ENCODE peak calls at places on chromosomes 6 and 20, in six cellular contexts. U is kidney epithelial cell, K is HFF-Myc, W is AG04449, T is colonic mucosa, N is HFFc6. D is an unnamed sample.

GRCh38 chr20:53409177-53409576 is 184.5 kb downstream of the ZNF217 start:
- DNase-seq in W (no peak), N (no peak), U (no peak), T (no peak), K (no peak), D (no peak)

GRCh38 chr6:148952147-148953041 is 205.6 kb downstream of the UST start:
- DNase-seq in N (peak), W (no peak), K (no peak), U (no peak), T (no peak), D (no peak)

GRCh38 chr20:39775110-39775509 is 813.0 kb downstream of the DHX35 start:
- DNase-seq in T (peak), U (no peak), K (peak), N (no peak), W (peak), D (no peak)

GRCh38 chr6:96015321-96015790 is 418 bp upstream of the FUT9 start:
- DNase-seq in U (peak), K (no peak), N (no peak), T (no peak), W (no peak), D (peak)

GRCh38 chr20:24660651-24661050 is 191.2 kb downstream of the SYNDIG1 start:
- DNase-seq in T (no peak), W (no peak), K (no peak), N (no peak), U (no peak), D (no peak)

GRCh38 chr6:8194499-8194898 is 92.2 kb upstream of the EEF1E1 start:
- DNase-seq in T (no peak), W (no peak), U (peak), N (no peak), K (no peak), D (no peak)

GRCh38 chr6:36724514-36725385 is 27.1 kb downstream of the RAB44 start:
- DNase-seq in K (peak), T (peak), W (no peak), N (peak), U (peak), D (peak)

GRCh38 chr20:49590163-49591017 is 22.5 kb upstream of the PTGIS start:
- DNase-seq in W (no peak), N (no peak), T (no peak), U (no peak), K (no peak), D (no peak)

GRCh38 chr6:150018846-150019580 is 6.3 kb downstream of the RAET1L start:
- DNase-seq in W (no peak), K (no peak), U (no peak), N (no peak), T (no peak), D (no peak)

GRCh38 chr20:37745553-37745952 is 51.7 kb downstream of the CTNNBL1 start:
- DNase-seq in W (no peak), N (no peak), T (no peak), K (no peak), U (no peak), D (no peak)

GRCh38 chr6:170076466-170077165 is 214.3 kb downstream of the DLL1 start:
- DNase-seq in T (no peak), W (no peak), K (no peak), U (no peak), N (no peak), D (no peak)

GRCh38 chr20:51713213-51713598 is 55.0 kb downstream of the ATP9A start:
- DNase-seq in N (no peak), K (no peak), U (no peak), W (no peak), T (no peak), D (no peak)

GRCh38 chr20:49448917-49449316 is 33.6 kb downstream of the KCNB1 start:
- DNase-seq in K (no peak), W (no peak), T (no peak), U (no peak), N (no peak), D (no peak)

GRCh38 chr6:105330364-105330763 is 72.5 kb downstream of the PREP start:
- DNase-seq in W (no peak), K (no peak), U (no peak), N (no peak), T (no peak), D (no peak)

GRCh38 chr20:2865101-2865500 is 8.2 kb upstream of the PTPRA start:
- DNase-seq in T (no peak), W (no peak), N (no peak), U (no peak), K (no peak), D (no peak)

GRCh38 chr20:2866236-2866635 is 7.0 kb upstream of the PTPRA start:
- DNase-seq in U (no peak), T (no peak), K (no peak), W (no peak), N (no peak), D (no peak)

GRCh38 chr20:2864626-2865025 is 8.7 kb upstream of the PTPRA start:
- DNase-seq in T (no peak), N (no peak), W (no peak), U (no peak), K (no peak), D (no peak)

GRCh38 chr20:2867081-2867860 is 6.0 kb upstream of the PTPRA start:
- DNase-seq in T (peak), W (no peak), K (no peak), N (no peak), U (no peak), D (no peak)

GRCh38 chr20:2865630-2866029 is 7.7 kb upstream of the PTPRA start:
- DNase-seq in K (no peak), W (no peak), U (no peak), N (no peak), T (no peak), D (no peak)
- TF ChIP-seq CTCF in K (no peak), W (peak), U (no peak), N (no peak), T (no peak), D (no peak)

GRCh38 chr6:57317060-57317943 is at the start of gene PRIM2:
- DNase-seq in T (peak), U (peak), N (peak), W (no peak), K (peak), D (peak)
- TF ChIP-seq CTCF in T (no peak), U (peak), N (no peak), W (no peak), K (no peak), D (no peak)

GRCh38 chr6:127462391-127462790 is 3.2 kb upstream of the KIAA0408 start:
- DNase-seq in T (no peak), N (no peak), U (no peak), W (no peak), K (no peak), D (no peak)
- TF ChIP-seq CTCF in T (no peak), N (peak), U (no peak), W (no peak), K (no peak), D (no peak)

GRCh38 chr6:157164972-157165371 is 158.3 kb downstream of the TMEM242 start:
- DNase-seq in T (no peak), W (no peak), K (no peak), N (no peak), U (no peak), D (no peak)

GRCh38 chr6:157159339-157159738 is 164.0 kb downstream of the TMEM242 start:
- DNase-seq in W (no peak), T (no peak), N (no peak), U (no peak), K (no peak), D (no peak)

GRCh38 chr6:157163434-157164159 is 159.7 kb downstream of the TMEM242 start:
- DNase-seq in T (no peak), N (no peak), K (no peak), W (no peak), U (no peak), D (no peak)

GRCh38 chr6:157161912-157162311 is 161.4 kb downstream of the TMEM242 start:
- DNase-seq in T (no peak), U (no peak), K (no peak), W (no peak), N (no peak), D (no peak)

GRCh38 chr6:157162756-157163433 is 160.4 kb downstream of the TMEM242 start:
- DNase-seq in U (no peak), N (no peak), W (no peak), K (no peak), T (no peak), D (no peak)
- TF ChIP-seq CTCF in U (no peak), N (no peak), W (no peak), K (no peak), T (no peak), D (no peak)

GRCh38 chr20:57451356-57451755 is 60.2 kb downstream of the RBM38 start:
- DNase-seq in T (no peak), N (no peak), U (no peak), W (no peak), K (no peak), D (no peak)
- TF ChIP-seq CTCF in T (no peak), N (no peak), U (no peak), W (no peak), K (no peak), D (no peak)

GRCh38 chr6:116139917-116140316 is 14.0 kb upstream of the COL10A1 start:
- DNase-seq in K (no peak), T (no peak), W (no peak), N (no peak), U (no peak), D (no peak)
- TF ChIP-seq CTCF in K (no peak), T (no peak), W (no peak), N (peak), U (peak), D (no peak)

GRCh38 chr6:141610741-141611140 is 522.0 kb upstream of the GJE1 start:
- DNase-seq in U (no peak), K (no peak), T (no peak), N (no peak), W (no peak), D (no peak)
- TF ChIP-seq CTCF in U (peak), K (peak), T (no peak), N (peak), W (peak), D (no peak)

DNA sequence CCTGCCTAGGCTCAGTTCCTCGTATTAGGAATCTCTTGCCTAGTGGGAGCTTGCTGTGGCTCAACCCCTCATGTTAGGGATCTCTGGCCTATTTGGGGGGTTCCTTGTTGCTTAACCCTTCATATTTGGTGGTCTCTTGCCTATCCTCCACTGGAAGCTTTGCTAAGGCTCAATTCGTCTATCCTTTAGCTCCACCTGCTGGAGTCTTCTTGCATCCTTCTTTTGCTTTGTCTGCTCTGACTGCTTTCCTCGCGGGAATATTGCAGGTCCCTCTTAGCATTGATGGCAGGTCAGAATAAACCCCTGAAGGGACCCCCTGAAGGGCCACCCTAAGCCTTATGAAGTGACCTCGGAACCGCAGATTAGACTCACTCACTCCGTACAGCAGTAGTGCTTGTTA is 203.0 kb upstream of the TBX18 start:
- DNase-seq in T (no peak), K (peak), U (no peak), W (no peak), N (peak), D (peak)
- TF ChIP-seq CTCF in T (no peak), K (peak), U (peak), W (peak), N (peak), D (no peak)

GRCh38 chr20:48011025-48011424 is 225.7 kb upstream of the SULF2 start:
- DNase-seq in W (no peak), U (no peak), N (no peak), T (no peak), K (no peak), D (no peak)

GRCh38 chr20:48008850-48009535 is 223.7 kb upstream of the SULF2 start:
- DNase-seq in K (no peak), N (no peak), U (no peak), T (no peak), W (peak), D (no peak)

GRCh38 chr20:48010623-48011022 is 225.3 kb upstream of the SULF2 start:
- DNase-seq in W (no peak), U (no peak), N (no peak), K (no peak), T (no peak), D (no peak)

GRCh38 chr20:48015136-48015925 is 230.1 kb upstream of the SULF2 start:
- DNase-seq in N (no peak), T (no peak), U (no peak), W (peak), K (no peak), D (no peak)

GRCh38 chr20:48012401-48012974 is 227.2 kb upstream of the SULF2 start:
- DNase-seq in N (no peak), W (peak), T (no peak), U (peak), K (no peak), D (no peak)
- TF ChIP-seq CTCF in N (no peak), W (peak), T (no peak), U (peak), K (no peak), D (no peak)

D was measured in endothelial cell.